ENCODE peak calls at places on chromosomes 5 and 9, in eight cellular contexts. Q, B, G, Z, U, L, H and F are unnamed samples.

GRCh38 chr9:98926016-98926415 is 17.7 kb upstream of the COL15A1 start:
- DNase-seq in L (no peak), G (no peak), Z (no peak), U (no peak), B (no peak), Q (no peak), H (no peak), F (no peak)

GRCh38 chr5:50744761-50745160 is 78.3 kb downstream of the PARP8 start:
- DNase-seq in B (no peak), Z (no peak), U (no peak), L (no peak), G (no peak), H (no peak), Q (no peak), F (no peak)

GRCh38 chr9:133944746-133945135 is 47.4 kb downstream of the VAV2 start:
- DNase-seq in H (no peak), L (no peak), U (no peak), G (peak), Z (no peak), B (no peak), Q (no peak), F (no peak)

GRCh38 chr5:172421020-172421419 is 33.3 kb downstream of the SH3PXD2B start:
- DNase-seq in G (no peak), Z (no peak), Q (no peak), B (no peak), U (no peak), L (no peak), H (no peak), F (no peak)

GRCh38 chr5:147432323-147432722 is 77.5 kb downstream of the DPYSL3 start:
- DNase-seq in Z (no peak), U (no peak), Q (no peak), L (no peak), B (no peak), G (no peak), H (no peak), F (no peak)

GRCh38 chr5:41598011-41598410 is 87.6 kb upstream of the PLCXD3 start:
- DNase-seq in Z (no peak), Q (no peak), H (no peak), U (no peak), L (no peak), B (no peak), G (no peak), F (no peak)

GRCh38 chr9:75873707-75874106 is 16.8 kb upstream of the PCSK5 start:
- DNase-seq in B (no peak), L (no peak), U (no peak), Q (no peak), H (no peak), G (no peak), Z (no peak), F (no peak)

GRCh38 chr9:14692918-14693861 is at the start of gene ZDHHC21:
- DNase-seq in Q (no peak), Z (peak), L (no peak), G (peak), H (peak), B (peak), U (peak), F (no peak)